ENCODE peak calls at places on chromosomes 6 and 20, in ten cellular contexts. C is brain microvascular endothelial cell, D is uterus, E is foreskin fibroblast, A is stomach, S is fibroblast of pulmonary artery, T is HCT116, Q is mammary epithelial cell, W is fibroblast of lung, M is A549. B is an unnamed sample.

GRCh38 chr6:140636698-140637402 is 1262.4 kb upstream of the CITED2 start:
- DNase-seq in T (no peak), D (no peak), Q (no peak), A (no peak), C (no peak), W (peak; percentile 42), M (no peak), E (no peak), S (peak; percentile 11), B (no peak)

GRCh38 chr6:85464722-85465150 is 14.9 kb downstream of the NT5E start:
- DNase-seq in T (peak; percentile 97), D (no peak), E (peak; percentile 96), M (peak; percentile 54), Q (peak; percentile 89), W (peak; percentile 94), C (peak; percentile 95), A (no peak), S (peak; percentile 90), B (peak; percentile 82)

GRCh38 chr6:42326248-42326647 is 108.6 kb upstream of the MRPS10 start:
- DNase-seq in W (no peak), E (no peak), T (no peak), Q (peak; percentile 84), M (no peak), S (no peak), C (no peak), A (no peak), D (no peak), B (no peak)

GRCh38 chr6:69768664-69769063 is 28.1 kb downstream of the LMBRD1 start:
- DNase-seq in Q (no peak), M (no peak), D (no peak), A (no peak), C (no peak), S (peak; percentile 23), E (no peak), T (no peak), W (no peak), B (peak; percentile 3)

GRCh38 chr6:4313044-4313686 is 177.8 kb upstream of the ECI2 start:
- DNase-seq in Q (peak; percentile 95), W (peak; percentile 96), M (peak; percentile 82), S (peak; percentile 98), A (no peak), T (peak; percentile 49), D (no peak), E (peak; percentile 72), C (peak; percentile 97), B (peak; percentile 96)

GRCh38 chr6:69022991-69023390 is 387.9 kb downstream of the ADGRB3 start:
- DNase-seq in D (no peak), E (peak; percentile 58), S (peak; percentile 18), Q (peak; percentile 2), T (no peak), C (no peak), M (no peak), W (peak; percentile 82), A (no peak), B (peak; percentile 45)

GRCh38 chr6:35392111-35392702 is 49.8 kb downstream of the PPARD start:
- DNase-seq in Q (peak; percentile 94), E (no peak), C (no peak), M (no peak), D (no peak), T (no peak), A (peak; percentile 95), W (peak; percentile 39), S (no peak), B (no peak)

GRCh38 chr20:50427740-50428462 is 82.3 kb upstream of the PTPN1 start:
- DNase-seq in A (peak; percentile 67), Q (peak; percentile 72), E (no peak), T (no peak), D (peak; percentile 51), C (no peak), S (peak; percentile 61), M (no peak), W (peak; percentile 32), B (peak; percentile 47)

GRCh38 chr20:38195041-38195504 is 30.0 kb upstream of the TGM2 start:
- DNase-seq in Q (no peak), E (no peak), S (no peak), A (no peak), C (no peak), M (no peak), T (no peak), D (no peak), W (no peak), B (no peak)

GRCh38 chr6:100126682-100127484 is 132.9 kb upstream of the MCHR2 start:
- DNase-seq in T (no peak), A (no peak), C (no peak), E (no peak), M (no peak), D (no peak), S (no peak), Q (no peak), W (no peak), B (no peak)

GRCh38 chr6:83867527-83868161 is 8.2 kb downstream of the CYB5R4 start:
- DNase-seq in W (peak; percentile 96), T (peak; percentile 21), D (no peak), M (peak; percentile 92), A (peak; percentile 36), S (peak; percentile 94), E (peak; percentile 57), C (peak; percentile 98), Q (peak; percentile 95), B (peak; percentile 97)

GRCh38 chr6:139742671-139743070 is 368.2 kb upstream of the CITED2 start:
- DNase-seq in D (no peak), M (no peak), W (no peak), Q (no peak), C (no peak), S (no peak), E (no peak), A (no peak), T (no peak), B (peak; percentile 56)

GRCh38 chr6:1388927-1389790 is at the start of gene FOXF2:
- DNase-seq in M (peak; percentile 16), T (no peak), A (no peak), Q (no peak), E (peak; percentile 68), D (no peak), C (no peak), W (no peak), S (no peak), B (peak; percentile 31)

GRCh38 chr6:1391692-1392309 is 2.4 kb downstream of the FOXF2 start:
- DNase-seq in D (no peak), S (no peak), T (no peak), A (no peak), C (no peak), Q (no peak), W (no peak), E (no peak), M (no peak), B (no peak)

GRCh38 chr6:1389791-1390070 is 355 bp downstream of the FOXF2 start:
- DNase-seq in T (no peak), W (no peak), E (no peak), A (no peak), D (no peak), S (no peak), C (no peak), Q (no peak), M (no peak), B (no peak)

GRCh38 chr6:1390805-1391511 is 1.6 kb downstream of the FOXF2 start:
- DNase-seq in W (no peak), T (no peak), E (no peak), C (no peak), M (no peak), D (no peak), A (no peak), Q (no peak), S (no peak), B (peak; percentile 65)

GRCh38 chr6:1390071-1390804 is 862 bp downstream of the FOXF2 start:
- DNase-seq in T (no peak), A (no peak), W (peak; percentile 52), M (peak; percentile 33), C (no peak), S (peak; percentile 47), Q (peak; percentile 34), D (no peak), E (no peak), B (peak; percentile 69)
- H3K4me3 ChIP-seq in T (no peak overlapping the region), A (peak overlapping the region; percentile 58), W (peak overlapping the region; percentile 98), M (peak overlapping the region; percentile 85), C (peak overlapping the region; percentile 27), S (peak overlapping the region; percentile 19), Q (peak overlapping the region; percentile 29), D (no peak overlapping the region), E (peak overlapping the region; percentile 100), B (peak overlapping the region; percentile 71)

DNA sequence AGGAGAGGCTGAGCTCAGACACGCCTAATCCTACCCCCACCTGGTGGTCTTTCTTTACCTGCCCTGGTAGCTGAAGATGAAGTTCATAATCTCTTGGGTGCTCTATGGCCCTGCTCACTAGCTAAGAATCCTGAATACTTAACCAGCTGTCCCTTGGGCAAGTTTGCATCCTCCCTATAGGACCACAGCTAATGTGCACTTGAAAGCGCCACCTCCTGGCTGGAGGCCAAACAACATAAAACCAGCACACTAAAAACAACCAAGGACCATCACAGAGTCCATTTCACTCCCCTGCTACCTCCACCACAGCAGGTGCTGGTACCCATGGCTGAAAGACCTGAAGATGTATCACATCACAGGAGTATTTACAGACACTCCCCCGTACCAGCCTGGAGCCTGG is 155.5 kb upstream of the SLC24A3 start:
- DNase-seq in Q (no peak), A (no peak), W (no peak), T (no peak), D (no peak), E (no peak), M (no peak), C (no peak), S (no peak), B (no peak)
- TF ChIP-seq CTCF in Q (peak; percentile 9), A (no peak), W (no peak), T (peak; percentile 43), D (no peak), E (no peak), M (no peak), C (no peak), S (no peak), B (no peak)

DNA sequence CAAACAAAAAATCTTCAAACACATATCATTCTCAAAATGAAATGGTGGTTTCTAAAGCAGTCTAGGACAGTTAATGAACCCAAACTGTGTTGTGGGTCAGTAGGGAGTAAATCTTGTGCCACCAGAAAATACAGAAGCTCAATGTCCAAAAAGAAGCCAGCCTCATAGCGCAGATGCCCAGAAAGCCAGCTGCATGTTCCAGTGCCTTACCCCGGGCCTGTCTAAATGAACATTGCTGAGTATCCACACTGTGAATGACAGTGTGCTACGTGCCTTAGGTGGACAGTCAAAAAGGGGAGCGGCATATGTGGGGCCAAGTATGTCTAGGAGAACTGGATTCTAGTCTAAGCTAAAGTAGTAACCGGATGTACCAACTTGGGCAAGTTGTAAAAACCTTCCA is 10.9 kb downstream of the FYN start:
- DNase-seq in S (no peak), D (no peak), W (no peak), E (no peak), C (no peak), A (no peak), M (no peak), T (no peak), Q (no peak), B (no peak)
- H3K4me3 ChIP-seq in S (no peak overlapping the region), D (no peak overlapping the region), W (no peak overlapping the region), E (no peak overlapping the region), C (no peak overlapping the region), A (no peak overlapping the region), M (no peak overlapping the region), T (no peak overlapping the region), Q (no peak overlapping the region), B (no peak overlapping the region)

DNA sequence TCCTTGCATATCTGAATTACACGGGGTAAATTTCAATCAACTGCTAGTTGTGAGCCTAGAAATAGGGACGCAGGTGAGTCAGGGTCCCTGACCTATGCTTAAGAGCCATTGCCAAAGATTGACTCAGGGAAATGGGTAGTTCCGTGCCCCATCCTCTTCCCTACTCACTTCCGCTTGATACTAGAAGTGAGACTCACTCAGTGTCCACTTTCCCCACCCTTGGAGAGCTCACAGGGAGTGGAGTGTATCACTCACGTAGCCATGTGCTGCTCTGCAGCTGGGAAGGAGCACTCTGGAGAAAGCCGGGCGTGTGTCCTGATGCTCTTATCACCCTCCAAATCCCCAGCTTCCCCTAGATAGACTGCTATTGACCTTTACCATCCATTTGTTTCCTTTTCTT is 543 bp upstream of the MUC22 start:
- DNase-seq in Q (no peak), W (no peak), S (no peak), C (no peak), M (no peak), D (no peak), E (no peak), T (no peak), A (no peak), B (no peak)
- TF ChIP-seq CTCF in Q (no peak), W (no peak), S (no peak), C (no peak), M (no peak), D (no peak), E (no peak), T (no peak), A (no peak), B (no peak)